ENCODE peak calls at places on chromosomes 16 and 17, in ten cellular contexts. One of them, this sample, is unnamed.

GRCh38 chr17:31733326-31733725 is 125.7 kb downstream of the COPRS start:
- DNase-seq in Caki2: no peak
- DNase-seq in brain pericyte: no peak
- DNase-seq in iris pigment epithelial cell: no peak
- DNase-seq in AG10803: no peak
- DNase-seq in thoracic aorta: no peak
- DNase-seq in stimulated activated CD8-positive, alpha-beta memory T cell treated with anti-CD3 and anti-CD28 coated beads, Interleukin-15, amount 100 ng/mL, for 24 hours: no peak
- DNase-seq in T47D: no peak
- DNase-seq in NCI-H1048: no peak
- DNase-seq in HEK293T: no peak
- DNase-seq in this sample: no peak

GRCh38 chr16:85319984-85320440 is 207.7 kb upstream of the CIBAR2 start:
- DNase-seq in Caki2: no peak
- DNase-seq in brain pericyte: no peak
- DNase-seq in iris pigment epithelial cell: no peak
- DNase-seq in AG10803: no peak
- DNase-seq in thoracic aorta: no peak
- DNase-seq in stimulated activated CD8-positive, alpha-beta memory T cell treated with anti-CD3 and anti-CD28 coated beads, Interleukin-15, amount 100 ng/mL, for 24 hours: no peak
- DNase-seq in T47D: no peak
- DNase-seq in NCI-H1048: no peak
- DNase-seq in HEK293T: no peak
- DNase-seq in this sample: no peak

GRCh38 chr17:16988749-16989229 is 16.9 kb upstream of the TNFRSF13B start:
- DNase-seq in Caki2: no peak
- DNase-seq in brain pericyte: no peak
- DNase-seq in iris pigment epithelial cell: peak
- DNase-seq in AG10803: no peak
- DNase-seq in thoracic aorta: no peak
- DNase-seq in stimulated activated CD8-positive, alpha-beta memory T cell treated with anti-CD3 and anti-CD28 coated beads, Interleukin-15, amount 100 ng/mL, for 24 hours: no peak
- DNase-seq in T47D: no peak
- DNase-seq in NCI-H1048: no peak
- DNase-seq in HEK293T: no peak
- DNase-seq in this sample: no peak

GRCh38 chr16:67087291-67087690 is 22.4 kb upstream of the PHAF1 start:
- DNase-seq in Caki2: no peak
- DNase-seq in brain pericyte: no peak
- DNase-seq in iris pigment epithelial cell: no peak
- DNase-seq in AG10803: no peak
- DNase-seq in thoracic aorta: no peak
- DNase-seq in stimulated activated CD8-positive, alpha-beta memory T cell treated with anti-CD3 and anti-CD28 coated beads, Interleukin-15, amount 100 ng/mL, for 24 hours: no peak
- DNase-seq in T47D: no peak
- DNase-seq in NCI-H1048: no peak
- DNase-seq in HEK293T: no peak
- DNase-seq in this sample: no peak

GRCh38 chr17:62704381-62704971 is 77.0 kb downstream of the MRC2 start:
- DNase-seq in Caki2: peak
- DNase-seq in brain pericyte: no peak
- DNase-seq in iris pigment epithelial cell: peak
- DNase-seq in AG10803: peak
- DNase-seq in thoracic aorta: no peak
- DNase-seq in stimulated activated CD8-positive, alpha-beta memory T cell treated with anti-CD3 and anti-CD28 coated beads, Interleukin-15, amount 100 ng/mL, for 24 hours: no peak
- DNase-seq in T47D: no peak
- DNase-seq in NCI-H1048: no peak
- DNase-seq in HEK293T: no peak
- DNase-seq in this sample: no peak

GRCh38 chr16:22092143-22092933 is at the start of gene VWA3A:
- DNase-seq in Caki2: no peak
- DNase-seq in brain pericyte: no peak
- DNase-seq in iris pigment epithelial cell: peak
- DNase-seq in AG10803: peak
- DNase-seq in thoracic aorta: no peak
- DNase-seq in stimulated activated CD8-positive, alpha-beta memory T cell treated with anti-CD3 and anti-CD28 coated beads, Interleukin-15, amount 100 ng/mL, for 24 hours: no peak
- DNase-seq in T47D: no peak
- DNase-seq in NCI-H1048: no peak
- DNase-seq in HEK293T: peak
- DNase-seq in this sample: no peak

GRCh38 chr17:2724783-2725164 is 13.2 kb upstream of the CLUH start:
- DNase-seq in Caki2: no peak
- DNase-seq in brain pericyte: no peak
- DNase-seq in iris pigment epithelial cell: peak
- DNase-seq in AG10803: peak
- DNase-seq in thoracic aorta: no peak
- DNase-seq in stimulated activated CD8-positive, alpha-beta memory T cell treated with anti-CD3 and anti-CD28 coated beads, Interleukin-15, amount 100 ng/mL, for 24 hours: no peak
- DNase-seq in T47D: no peak
- DNase-seq in NCI-H1048: no peak
- DNase-seq in HEK293T: peak
- DNase-seq in this sample: no peak

GRCh38 chr16:68486671-68487495 is 38.6 kb upstream of the SMPD3 start:
- DNase-seq in Caki2: peak
- DNase-seq in brain pericyte: no peak
- DNase-seq in iris pigment epithelial cell: no peak
- DNase-seq in AG10803: no peak
- DNase-seq in thoracic aorta: no peak
- DNase-seq in stimulated activated CD8-positive, alpha-beta memory T cell treated with anti-CD3 and anti-CD28 coated beads, Interleukin-15, amount 100 ng/mL, for 24 hours: no peak
- DNase-seq in T47D: no peak
- DNase-seq in NCI-H1048: no peak
- DNase-seq in HEK293T: no peak
- DNase-seq in this sample: no peak

GRCh38 chr17:82283208-82283749 is 9.8 kb upstream of the CSNK1D start:
- DNase-seq in Caki2: peak
- DNase-seq in brain pericyte: no peak
- DNase-seq in iris pigment epithelial cell: peak
- DNase-seq in AG10803: peak
- DNase-seq in thoracic aorta: no peak
- DNase-seq in stimulated activated CD8-positive, alpha-beta memory T cell treated with anti-CD3 and anti-CD28 coated beads, Interleukin-15, amount 100 ng/mL, for 24 hours: no peak
- DNase-seq in T47D: no peak
- DNase-seq in NCI-H1048: no peak
- DNase-seq in HEK293T: no peak
- DNase-seq in this sample: peak

GRCh38 chr17:68733241-68734176 is 132.3 kb upstream of the FAM20A start:
- DNase-seq in Caki2: no peak
- DNase-seq in brain pericyte: no peak
- DNase-seq in iris pigment epithelial cell: peak
- DNase-seq in AG10803: peak
- DNase-seq in thoracic aorta: no peak
- DNase-seq in stimulated activated CD8-positive, alpha-beta memory T cell treated with anti-CD3 and anti-CD28 coated beads, Interleukin-15, amount 100 ng/mL, for 24 hours: no peak
- DNase-seq in T47D: no peak
- DNase-seq in NCI-H1048: no peak
- DNase-seq in HEK293T: no peak
- DNase-seq in this sample: no peak

GRCh38 chr17:27609606-27610303 is 21.2 kb upstream of the LGALS9 start:
- DNase-seq in Caki2: peak
- DNase-seq in brain pericyte: no peak
- DNase-seq in iris pigment epithelial cell: peak
- DNase-seq in AG10803: peak
- DNase-seq in thoracic aorta: no peak
- DNase-seq in stimulated activated CD8-positive, alpha-beta memory T cell treated with anti-CD3 and anti-CD28 coated beads, Interleukin-15, amount 100 ng/mL, for 24 hours: no peak
- DNase-seq in T47D: peak
- DNase-seq in NCI-H1048: no peak
- DNase-seq in HEK293T: peak
- DNase-seq in this sample: peak

GRCh38 chr16:72832640-72833039 is 215.3 kb downstream of the ZFHX3 start:
- DNase-seq in Caki2: peak
- DNase-seq in brain pericyte: peak
- DNase-seq in iris pigment epithelial cell: peak
- DNase-seq in AG10803: peak
- DNase-seq in thoracic aorta: no peak
- DNase-seq in stimulated activated CD8-positive, alpha-beta memory T cell treated with anti-CD3 and anti-CD28 coated beads, Interleukin-15, amount 100 ng/mL, for 24 hours: peak
- DNase-seq in T47D: peak
- DNase-seq in NCI-H1048: peak
- DNase-seq in HEK293T: peak
- DNase-seq in this sample: peak

GRCh38 chr17:40175928-40176327 is 1.3 kb upstream of the RAPGEFL1 start:
- DNase-seq in Caki2: no peak
- DNase-seq in brain pericyte: no peak
- DNase-seq in iris pigment epithelial cell: no peak
- DNase-seq in AG10803: no peak
- DNase-seq in thoracic aorta: no peak
- DNase-seq in stimulated activated CD8-positive, alpha-beta memory T cell treated with anti-CD3 and anti-CD28 coated beads, Interleukin-15, amount 100 ng/mL, for 24 hours: no peak
- DNase-seq in T47D: no peak
- DNase-seq in NCI-H1048: no peak
- DNase-seq in HEK293T: no peak
- DNase-seq in this sample: no peak

GRCh38 chr17:76376318-76377133 is 7.9 kb upstream of the SPHK1 start:
- DNase-seq in Caki2: no peak
- DNase-seq in brain pericyte: no peak
- DNase-seq in iris pigment epithelial cell: no peak
- DNase-seq in AG10803: no peak
- DNase-seq in thoracic aorta: no peak
- DNase-seq in stimulated activated CD8-positive, alpha-beta memory T cell treated with anti-CD3 and anti-CD28 coated beads, Interleukin-15, amount 100 ng/mL, for 24 hours: no peak
- DNase-seq in T47D: no peak
- DNase-seq in NCI-H1048: no peak
- DNase-seq in HEK293T: no peak
- DNase-seq in this sample: no peak

GRCh38 chr17:5413682-5414081 is 5.8 kb downstream of the NUP88 start:
- DNase-seq in Caki2: peak
- DNase-seq in brain pericyte: no peak
- DNase-seq in iris pigment epithelial cell: peak
- DNase-seq in AG10803: peak
- DNase-seq in thoracic aorta: no peak
- DNase-seq in stimulated activated CD8-positive, alpha-beta memory T cell treated with anti-CD3 and anti-CD28 coated beads, Interleukin-15, amount 100 ng/mL, for 24 hours: no peak
- DNase-seq in T47D: no peak
- DNase-seq in NCI-H1048: no peak
- DNase-seq in HEK293T: no peak
- DNase-seq in this sample: peak

GRCh38 chr17:82064433-82065192 is 991 bp downstream of the DUS1L start:
- DNase-seq in Caki2: no peak
- DNase-seq in brain pericyte: no peak
- DNase-seq in iris pigment epithelial cell: no peak
- DNase-seq in AG10803: no peak
- DNase-seq in thoracic aorta: no peak
- DNase-seq in stimulated activated CD8-positive, alpha-beta memory T cell treated with anti-CD3 and anti-CD28 coated beads, Interleukin-15, amount 100 ng/mL, for 24 hours: no peak
- DNase-seq in T47D: no peak
- DNase-seq in NCI-H1048: no peak
- DNase-seq in HEK293T: no peak
- DNase-seq in this sample: no peak

GRCh38 chr17:77769215-77769614 is 189.3 kb upstream of the TNRC6C start:
- DNase-seq in Caki2: no peak
- DNase-seq in brain pericyte: no peak
- DNase-seq in iris pigment epithelial cell: no peak
- DNase-seq in AG10803: peak
- DNase-seq in thoracic aorta: no peak
- DNase-seq in stimulated activated CD8-positive, alpha-beta memory T cell treated with anti-CD3 and anti-CD28 coated beads, Interleukin-15, amount 100 ng/mL, for 24 hours: no peak
- DNase-seq in T47D: no peak
- DNase-seq in NCI-H1048: no peak
- DNase-seq in HEK293T: no peak
- DNase-seq in this sample: no peak

GRCh38 chr16:30844671-30845449 is 49.0 kb downstream of the BCL7C start:
- DNase-seq in Caki2: peak
- DNase-seq in brain pericyte: peak
- DNase-seq in iris pigment epithelial cell: peak
- DNase-seq in AG10803: peak
- DNase-seq in thoracic aorta: peak
- DNase-seq in stimulated activated CD8-positive, alpha-beta memory T cell treated with anti-CD3 and anti-CD28 coated beads, Interleukin-15, amount 100 ng/mL, for 24 hours: peak
- DNase-seq in T47D: peak
- DNase-seq in NCI-H1048: peak
- DNase-seq in HEK293T: peak
- DNase-seq in this sample: peak

GRCh38 chr16:77816293-77816692 is 27.9 kb downstream of the VAT1L start:
- DNase-seq in Caki2: peak
- DNase-seq in brain pericyte: no peak
- DNase-seq in iris pigment epithelial cell: peak
- DNase-seq in AG10803: peak
- DNase-seq in thoracic aorta: no peak
- DNase-seq in stimulated activated CD8-positive, alpha-beta memory T cell treated with anti-CD3 and anti-CD28 coated beads, Interleukin-15, amount 100 ng/mL, for 24 hours: no peak
- DNase-seq in T47D: no peak
- DNase-seq in NCI-H1048: no peak
- DNase-seq in HEK293T: no peak
- DNase-seq in this sample: no peak

GRCh38 chr16:69407702-69408323 is 16.6 kb upstream of the CYB5B start:
- DNase-seq in Caki2: peak
- DNase-seq in brain pericyte: no peak
- DNase-seq in iris pigment epithelial cell: no peak
- DNase-seq in AG10803: no peak
- DNase-seq in thoracic aorta: no peak
- DNase-seq in stimulated activated CD8-positive, alpha-beta memory T cell treated with anti-CD3 and anti-CD28 coated beads, Interleukin-15, amount 100 ng/mL, for 24 hours: no peak
- DNase-seq in T47D: no peak
- DNase-seq in NCI-H1048: no peak
- DNase-seq in HEK293T: no peak
- DNase-seq in this sample: no peak

GRCh38 chr17:73757324-73757942 is 113.2 kb upstream of the SDK2 start:
- DNase-seq in Caki2: no peak
- DNase-seq in brain pericyte: no peak
- DNase-seq in iris pigment epithelial cell: no peak
- DNase-seq in AG10803: no peak
- DNase-seq in thoracic aorta: no peak
- DNase-seq in stimulated activated CD8-positive, alpha-beta memory T cell treated with anti-CD3 and anti-CD28 coated beads, Interleukin-15, amount 100 ng/mL, for 24 hours: no peak
- DNase-seq in T47D: no peak
- DNase-seq in NCI-H1048: no peak
- DNase-seq in HEK293T: no peak
- DNase-seq in this sample: no peak

GRCh38 chr16:86029131-86029741 is 130.3 kb downstream of the IRF8 start:
- DNase-seq in Caki2: no peak
- DNase-seq in brain pericyte: no peak
- DNase-seq in iris pigment epithelial cell: peak
- DNase-seq in AG10803: peak
- DNase-seq in thoracic aorta: no peak
- DNase-seq in stimulated activated CD8-positive, alpha-beta memory T cell treated with anti-CD3 and anti-CD28 coated beads, Interleukin-15, amount 100 ng/mL, for 24 hours: no peak
- DNase-seq in T47D: no peak
- DNase-seq in NCI-H1048: no peak
- DNase-seq in HEK293T: no peak
- DNase-seq in this sample: peak

GRCh38 chr17:7982666-7983065 is 19.7 kb upstream of the GUCY2D start:
- DNase-seq in Caki2: no peak
- DNase-seq in brain pericyte: no peak
- DNase-seq in iris pigment epithelial cell: peak
- DNase-seq in AG10803: peak
- DNase-seq in thoracic aorta: no peak
- DNase-seq in stimulated activated CD8-positive, alpha-beta memory T cell treated with anti-CD3 and anti-CD28 coated beads, Interleukin-15, amount 100 ng/mL, for 24 hours: no peak
- DNase-seq in T47D: no peak
- DNase-seq in NCI-H1048: no peak
- DNase-seq in HEK293T: no peak
- DNase-seq in this sample: peak